ENCODE peak calls at places on chromosome 21, in six cellular contexts. One of them, this sample, is unnamed.

GRCh38 chr21:35644523-35644922 is 415.8 kb downstream of the SETD4 start:
- DNase-seq in SK-N-SH: no peak
- DNase-seq in mammary epithelial cell: no peak
- DNase-seq in breast epithelium: no peak
- DNase-seq in RPMI7951: no peak
- DNase-seq in epithelial cell of prostate: no peak
- DNase-seq in this sample: no peak

GRCh38 chr21:18468775-18469174 is 65.2 kb upstream of the TMPRSS15 start:
- DNase-seq in breast epithelium: no peak
- DNase-seq in epithelial cell of prostate: no peak
- DNase-seq in mammary epithelial cell: no peak
- DNase-seq in RPMI7951: no peak
- DNase-seq in SK-N-SH: no peak
- DNase-seq in this sample: no peak

GRCh38 chr21:37208056-37208705 is 59.0 kb downstream of the VPS26C start:
- DNase-seq in breast epithelium: peak
- DNase-seq in mammary epithelial cell: no peak
- DNase-seq in RPMI7951: peak
- DNase-seq in epithelial cell of prostate: no peak
- DNase-seq in SK-N-SH: peak
- DNase-seq in this sample: no peak

GRCh38 chr21:15433091-15433490 is 296.7 kb upstream of the USP25 start:
- DNase-seq in SK-N-SH: no peak
- DNase-seq in epithelial cell of prostate: no peak
- DNase-seq in breast epithelium: no peak
- DNase-seq in RPMI7951: no peak
- DNase-seq in mammary epithelial cell: no peak
- DNase-seq in this sample: no peak

GRCh38 chr21:33152228-33153130 is 77.3 kb upstream of the IFNAR2 start:
- DNase-seq in RPMI7951: no peak
- DNase-seq in breast epithelium: no peak
- DNase-seq in SK-N-SH: peak
- DNase-seq in epithelial cell of prostate: no peak
- DNase-seq in mammary epithelial cell: no peak
- DNase-seq in this sample: no peak

GRCh38 chr21:25409992-25410391 is 197.3 kb downstream of the MRPL39 start:
- DNase-seq in RPMI7951: peak
- DNase-seq in SK-N-SH: no peak
- DNase-seq in mammary epithelial cell: no peak
- DNase-seq in epithelial cell of prostate: no peak
- DNase-seq in breast epithelium: no peak
- DNase-seq in this sample: no peak

GRCh38 chr21:45828580-45829565 is 152.7 kb upstream of the COL6A1 start:
- DNase-seq in RPMI7951: no peak
- DNase-seq in mammary epithelial cell: no peak
- DNase-seq in breast epithelium: no peak
- DNase-seq in SK-N-SH: no peak
- DNase-seq in epithelial cell of prostate: no peak
- DNase-seq in this sample: no peak

GRCh38 chr21:22223385-22223784 is 1225.2 kb downstream of the NCAM2 start:
- DNase-seq in mammary epithelial cell: no peak
- DNase-seq in breast epithelium: no peak
- DNase-seq in epithelial cell of prostate: no peak
- DNase-seq in RPMI7951: no peak
- DNase-seq in SK-N-SH: no peak
- DNase-seq in this sample: no peak

GRCh38 chr21:45408811-45409261 is 3.9 kb downstream of the COL18A1 start:
- DNase-seq in RPMI7951: no peak
- DNase-seq in mammary epithelial cell: no peak
- DNase-seq in epithelial cell of prostate: no peak
- DNase-seq in breast epithelium: no peak
- DNase-seq in SK-N-SH: peak
- DNase-seq in this sample: no peak

GRCh38 chr21:38165466-38166213 is 91.2 kb upstream of the KCNJ15 start:
- DNase-seq in breast epithelium: no peak
- DNase-seq in mammary epithelial cell: no peak
- DNase-seq in epithelial cell of prostate: no peak
- DNase-seq in RPMI7951: peak
- DNase-seq in SK-N-SH: peak
- DNase-seq in this sample: no peak

GRCh38 chr21:26679299-26679698 is 106.2 kb upstream of the CYYR1 start:
- DNase-seq in RPMI7951: no peak
- DNase-seq in SK-N-SH: no peak
- DNase-seq in epithelial cell of prostate: no peak
- DNase-seq in breast epithelium: no peak
- DNase-seq in mammary epithelial cell: no peak
- DNase-seq in this sample: no peak

GRCh38 chr21:15138475-15138874 is 73.7 kb upstream of the NRIP1 start:
- DNase-seq in breast epithelium: no peak
- DNase-seq in SK-N-SH: no peak
- DNase-seq in mammary epithelial cell: no peak
- DNase-seq in RPMI7951: no peak
- DNase-seq in epithelial cell of prostate: no peak
- DNase-seq in this sample: no peak

GRCh38 chr21:36260030-36260787 is 59.8 kb upstream of the MORC3 start:
- DNase-seq in epithelial cell of prostate: no peak
- DNase-seq in SK-N-SH: peak
- DNase-seq in mammary epithelial cell: peak
- DNase-seq in RPMI7951: peak
- DNase-seq in breast epithelium: no peak
- DNase-seq in this sample: peak

GRCh38 chr21:44998621-44999427 is 59.0 kb downstream of the SLX9 start:
- DNase-seq in SK-N-SH: no peak
- DNase-seq in mammary epithelial cell: no peak
- DNase-seq in epithelial cell of prostate: no peak
- DNase-seq in RPMI7951: no peak
- DNase-seq in breast epithelium: no peak
- DNase-seq in this sample: no peak

GRCh38 chr21:16304700-16305099 is 574.9 kb downstream of the USP25 start:
- DNase-seq in SK-N-SH: no peak
- DNase-seq in epithelial cell of prostate: no peak
- DNase-seq in RPMI7951: no peak
- DNase-seq in mammary epithelial cell: no peak
- DNase-seq in breast epithelium: no peak
- DNase-seq in this sample: no peak

GRCh38 chr21:35046880-35047229 is 2.2 kb downstream of the RUNX1 start:
- DNase-seq in mammary epithelial cell: no peak
- DNase-seq in SK-N-SH: no peak
- DNase-seq in RPMI7951: peak
- DNase-seq in epithelial cell of prostate: no peak
- DNase-seq in breast epithelium: no peak
- DNase-seq in this sample: no peak

GRCh38 chr21:31875424-31876097 is 2.7 kb downstream of the HUNK start:
- DNase-seq in SK-N-SH: no peak
- DNase-seq in mammary epithelial cell: no peak
- DNase-seq in RPMI7951: no peak
- DNase-seq in epithelial cell of prostate: no peak
- DNase-seq in breast epithelium: no peak
- DNase-seq in this sample: no peak

GRCh38 chr21:42156690-42157605 is 62.0 kb upstream of the ABCG1 start:
- DNase-seq in mammary epithelial cell: no peak
- DNase-seq in breast epithelium: peak
- DNase-seq in epithelial cell of prostate: no peak
- DNase-seq in SK-N-SH: peak
- DNase-seq in RPMI7951: peak
- DNase-seq in this sample: no peak

GRCh38 chr21:17451364-17451869 is 61.4 kb upstream of the CXADR start:
- DNase-seq in RPMI7951: peak
- DNase-seq in SK-N-SH: no peak
- DNase-seq in mammary epithelial cell: peak
- DNase-seq in epithelial cell of prostate: no peak
- DNase-seq in breast epithelium: no peak
- DNase-seq in this sample: peak

GRCh38 chr21:36691539-36692124 is 7.3 kb upstream of the SIM2 start:
- DNase-seq in mammary epithelial cell: no peak
- DNase-seq in SK-N-SH: no peak
- DNase-seq in breast epithelium: no peak
- DNase-seq in epithelial cell of prostate: no peak
- DNase-seq in RPMI7951: no peak
- DNase-seq in this sample: no peak

GRCh38 chr21:42563261-42564045 is 49.8 kb downstream of the SLC37A1 start:
- DNase-seq in breast epithelium: peak
- DNase-seq in mammary epithelial cell: peak
- DNase-seq in epithelial cell of prostate: no peak
- DNase-seq in SK-N-SH: no peak
- DNase-seq in RPMI7951: no peak
- DNase-seq in this sample: peak

GRCh38 chr21:36117276-36117675 is 17.6 kb upstream of the CBR3 start:
- DNase-seq in epithelial cell of prostate: no peak
- DNase-seq in RPMI7951: no peak
- DNase-seq in mammary epithelial cell: no peak
- DNase-seq in SK-N-SH: no peak
- DNase-seq in breast epithelium: no peak
- DNase-seq in this sample: peak

GRCh38 chr21:23725576-23725975 is 1881.7 kb downstream of the MRPL39 start:
- DNase-seq in breast epithelium: no peak
- DNase-seq in SK-N-SH: no peak
- DNase-seq in mammary epithelial cell: no peak
- DNase-seq in epithelial cell of prostate: no peak
- DNase-seq in RPMI7951: no peak
- DNase-seq in this sample: no peak

GRCh38 chr21:38284221-38284620 is 27.4 kb downstream of the KCNJ15 start:
- DNase-seq in RPMI7951: no peak
- DNase-seq in mammary epithelial cell: no peak
- DNase-seq in epithelial cell of prostate: no peak
- DNase-seq in SK-N-SH: no peak
- DNase-seq in breast epithelium: no peak
- DNase-seq in this sample: no peak

GRCh38 chr21:21003701-21004100 is 5.5 kb downstream of the NCAM2 start:
- DNase-seq in SK-N-SH: peak
- DNase-seq in mammary epithelial cell: no peak
- DNase-seq in epithelial cell of prostate: no peak
- DNase-seq in RPMI7951: peak
- DNase-seq in breast epithelium: no peak
- DNase-seq in this sample: peak

GRCh38 chr21:44710756-44711326 is 531 bp downstream of the TSPEAR start:
- DNase-seq in mammary epithelial cell: peak
- DNase-seq in epithelial cell of prostate: peak
- DNase-seq in RPMI7951: no peak
- DNase-seq in breast epithelium: no peak
- DNase-seq in SK-N-SH: peak
- DNase-seq in this sample: peak

GRCh38 chr21:36909901-36910561 is 56.4 kb downstream of the HLCS start:
- DNase-seq in SK-N-SH: no peak
- DNase-seq in breast epithelium: no peak
- DNase-seq in RPMI7951: peak
- DNase-seq in epithelial cell of prostate: peak
- DNase-seq in mammary epithelial cell: peak
- DNase-seq in this sample: peak

GRCh38 chr21:17538576-17538975 is 25.7 kb downstream of the CXADR start:
- DNase-seq in SK-N-SH: no peak
- DNase-seq in breast epithelium: no peak
- DNase-seq in mammary epithelial cell: no peak
- DNase-seq in RPMI7951: no peak
- DNase-seq in epithelial cell of prostate: no peak
- DNase-seq in this sample: no peak

GRCh38 chr21:40511976-40512375 is 335.0 kb downstream of the DSCAM start:
- DNase-seq in SK-N-SH: no peak
- DNase-seq in mammary epithelial cell: peak
- DNase-seq in RPMI7951: no peak
- DNase-seq in breast epithelium: no peak
- DNase-seq in epithelial cell of prostate: no peak
- DNase-seq in this sample: peak

GRCh38 chr21:26148834-26149354 is 21.7 kb downstream of the APP start:
- DNase-seq in breast epithelium: no peak
- DNase-seq in SK-N-SH: no peak
- DNase-seq in RPMI7951: peak
- DNase-seq in mammary epithelial cell: peak
- DNase-seq in epithelial cell of prostate: no peak
- DNase-seq in this sample: peak

GRCh38 chr21:41441546-41441945 is 15.5 kb downstream of the MX1 start:
- DNase-seq in mammary epithelial cell: no peak
- DNase-seq in epithelial cell of prostate: no peak
- DNase-seq in RPMI7951: no peak
- DNase-seq in SK-N-SH: no peak
- DNase-seq in breast epithelium: peak
- DNase-seq in this sample: no peak

GRCh38 chr21:33643658-33644311 is 1.5 kb downstream of the ITSN1 start:
- DNase-seq in mammary epithelial cell: peak
- DNase-seq in epithelial cell of prostate: no peak
- DNase-seq in RPMI7951: peak
- DNase-seq in SK-N-SH: peak
- DNase-seq in breast epithelium: no peak
- DNase-seq in this sample: no peak

GRCh38 chr21:42959754-42960153 is 14.6 kb upstream of the PKNOX1 start:
- DNase-seq in breast epithelium: no peak
- DNase-seq in epithelial cell of prostate: no peak
- DNase-seq in mammary epithelial cell: no peak
- DNase-seq in RPMI7951: no peak
- DNase-seq in SK-N-SH: no peak
- DNase-seq in this sample: no peak

GRCh38 chr21:38996355-38996754 is 186.9 kb downstream of the PSMG1 start:
- DNase-seq in epithelial cell of prostate: no peak
- DNase-seq in breast epithelium: no peak
- DNase-seq in RPMI7951: no peak
- DNase-seq in mammary epithelial cell: no peak
- DNase-seq in SK-N-SH: no peak
- DNase-seq in this sample: no peak

GRCh38 chr21:28568692-28569091 is 424.0 kb downstream of the LTN1 start:
- DNase-seq in SK-N-SH: no peak
- DNase-seq in breast epithelium: no peak
- DNase-seq in mammary epithelial cell: no peak
- DNase-seq in epithelial cell of prostate: no peak
- DNase-seq in RPMI7951: no peak
- DNase-seq in this sample: no peak

GRCh38 chr21:26795398-26795790 is 49.8 kb downstream of the ADAMTS1 start:
- DNase-seq in epithelial cell of prostate: no peak
- DNase-seq in RPMI7951: no peak
- DNase-seq in mammary epithelial cell: no peak
- DNase-seq in SK-N-SH: no peak
- DNase-seq in breast epithelium: no peak
- DNase-seq in this sample: no peak

This sample was measured in bronchial epithelial cell.